ENCODE peak calls at places on chromosomes 6 and 20, in four cellular contexts. R, F, D and P are unnamed samples.

GRCh38 chr6:20217476-20217855 is 5.2 kb upstream of the MBOAT1 start:
- DNase-seq in D (no peak), R (no peak), F (no peak), P (no peak)

GRCh38 chr6:83252717-83253116 is 59.6 kb downstream of the RWDD2A start:
- DNase-seq in R (no peak), F (no peak), D (no peak), P (no peak)

GRCh38 chr6:79188885-79189505 is 45.5 kb downstream of the HMGN3 start:
- DNase-seq in D (no peak), R (no peak), F (no peak), P (no peak)

GRCh38 chr6:33423777-33424176 is 3.9 kb downstream of the SYNGAP1 start:
- DNase-seq in R (no peak), D (no peak), F (no peak), P (no peak)

GRCh38 chr6:125753218-125753936 is 3.9 kb downstream of the HEY2 start:
- DNase-seq in R (no peak), F (no peak), D (peak), P (no peak)

GRCh38 chr6:156791261-156791850 is 14.2 kb downstream of the ARID1B start:
- DNase-seq in F (no peak), D (no peak), R (no peak), P (no peak)

GRCh38 chr6:158697798-158698197 is 47.9 kb downstream of the SYTL3 start:
- DNase-seq in R (no peak), F (no peak), D (no peak), P (no peak)

GRCh38 chr6:143556529-143556928 is 45.0 kb upstream of the FUCA2 start:
- DNase-seq in F (no peak), R (no peak), D (no peak), P (no peak)

GRCh38 chr20:2873010-2873746 is at the start of gene PTPRA:
- DNase-seq in F (peak), D (peak), R (peak), P (peak)

GRCh38 chr20:20216941-20217340 is 151.0 kb upstream of the INSM1 start:
- DNase-seq in D (no peak), F (no peak), R (no peak), P (no peak)

GRCh38 chr20:20213722-20214121 is 154.2 kb upstream of the INSM1 start:
- DNase-seq in R (no peak), D (no peak), F (no peak), P (no peak)

GRCh38 chr20:20214757-20215275 is 153.1 kb upstream of the INSM1 start:
- DNase-seq in F (no peak), R (no peak), D (no peak), P (no peak)

GRCh38 chr20:20217626-20218025 is 150.3 kb upstream of the INSM1 start:
- DNase-seq in F (no peak), D (no peak), R (no peak), P (no peak)

GRCh38 chr20:20215976-20216727 is 151.8 kb upstream of the INSM1 start:
- DNase-seq in D (peak), F (no peak), R (peak), P (no peak)
- H3K27ac ChIP-seq in D (peak), F (no peak), R (peak), P (no peak)

DNA sequence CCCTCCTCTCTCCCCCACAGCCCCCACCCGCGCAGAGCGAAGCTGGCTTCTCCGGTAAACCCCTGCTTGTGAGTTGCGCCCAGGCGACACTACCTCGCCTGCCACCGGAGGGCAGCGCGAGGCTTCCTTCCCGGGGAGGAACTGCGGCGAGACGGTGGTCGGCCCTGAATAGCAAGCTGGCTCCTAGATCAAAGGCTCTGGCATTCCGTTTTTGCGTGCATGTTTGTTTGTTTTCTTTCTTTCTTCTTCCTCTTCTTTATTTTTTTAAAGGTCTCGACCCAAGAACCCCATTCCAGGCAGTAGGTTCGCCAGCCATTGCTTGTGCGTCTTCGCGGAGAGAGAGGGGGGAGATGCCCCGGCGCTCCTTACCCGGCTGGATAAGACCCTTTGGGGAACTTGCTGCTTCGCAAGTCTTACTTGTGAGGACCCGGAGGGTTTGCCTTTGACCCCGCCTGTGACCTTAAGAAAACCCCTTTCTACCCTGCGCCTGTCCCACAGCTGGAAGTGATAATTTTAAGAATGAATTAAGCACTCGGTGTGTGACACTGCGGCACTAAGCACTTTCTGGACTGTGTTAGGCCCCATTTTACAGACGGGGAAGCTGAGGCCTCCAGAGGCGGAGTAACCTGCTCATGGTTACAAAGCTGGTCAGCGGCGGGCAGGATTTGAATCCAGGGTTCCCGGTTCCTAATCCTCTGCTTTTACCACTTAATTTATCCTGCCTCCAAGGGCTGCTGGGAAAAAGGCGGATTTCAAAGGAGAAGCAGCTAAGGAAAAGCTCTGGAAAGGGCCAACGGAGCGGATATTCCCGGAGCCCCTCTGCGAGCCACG is 92.6 kb upstream of the SIRPA start:
- DNase-seq in D (peak), F (no peak), R (peak), P (peak)
- H3K27ac ChIP-seq in D (peak), F (no peak), R (peak), P (peak)

DNA sequence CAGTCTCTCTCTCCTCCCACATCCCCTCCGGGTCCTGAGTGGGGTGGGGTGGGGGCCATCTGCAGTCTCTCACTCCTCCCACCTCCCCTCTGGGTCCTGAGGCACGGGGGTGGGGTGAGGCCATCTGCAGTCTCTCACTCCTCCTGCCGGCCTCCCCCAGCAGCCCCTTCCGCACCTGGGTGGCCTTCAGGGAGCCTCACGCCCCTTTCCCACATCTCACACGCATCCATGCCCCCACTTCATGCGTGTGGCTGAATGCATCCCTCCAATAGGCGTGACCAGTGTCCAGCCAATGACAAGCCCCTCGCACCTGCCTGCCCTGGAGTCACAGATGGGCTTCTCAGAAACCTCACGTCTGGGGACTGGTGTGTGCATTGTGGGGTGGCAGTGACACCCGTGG is 993 bp upstream of the SRMS start:
- DNase-seq in D (no peak), R (no peak), F (no peak), P (no peak)
- H3K27ac ChIP-seq in D (no peak), R (no peak), F (no peak), P (no peak)

GRCh38 chr6:90536516-90536915 is 50.4 kb downstream of the MAP3K7 start:
- DNase-seq in R (no peak), D (no peak), F (no peak), P (no peak)
- H3K27ac ChIP-seq in R (no peak), D (peak), F (no peak), P (no peak)

GRCh38 chr20:57264908-57265648 is 1.4 kb downstream of the BMP7 start:
- DNase-seq in F (no peak), D (no peak), R (no peak), P (peak)
- H3K27ac ChIP-seq in F (no peak), D (no peak), R (no peak), P (peak)

GRCh38 chr6:36621371-36621855 is 27.3 kb downstream of the SRSF3 start:
- DNase-seq in F (no peak), D (no peak), R (no peak), P (no peak)

GRCh38 chr6:36613200-36613995 is 19.2 kb downstream of the SRSF3 start:
- DNase-seq in R (no peak), F (no peak), D (no peak), P (no peak)

GRCh38 chr6:36615018-36615761 is 21.0 kb downstream of the SRSF3 start:
- DNase-seq in R (peak), F (peak), D (no peak), P (no peak)

GRCh38 chr6:36618366-36619355 is 24.5 kb downstream of the SRSF3 start:
- DNase-seq in F (no peak), R (no peak), D (no peak), P (no peak)

GRCh38 chr6:36616888-36617521 is 22.8 kb downstream of the SRSF3 start:
- DNase-seq in R (peak), D (no peak), F (no peak), P (no peak)
- H3K27ac ChIP-seq in R (peak), D (no peak), F (no peak), P (no peak)